ENCODE peak calls at places on chromosomes 4 and X, in four cellular contexts. Q is fibroblast of lung, O is GM06990, F is HS-5. S is an unnamed sample.

GRCh38 chrX:129534816-129535578 is 5.1 kb upstream of the OCRL start:
- DNase-seq in Q (no peak), O (no peak), F (no peak), S (no peak)

GRCh38 chrX:9586992-9587392 is 122.1 kb downstream of the TBL1X start:
- DNase-seq in Q (no peak), O (no peak), F (no peak), S (no peak)

GRCh38 chr4:24279492-24279891 is 304.9 kb downstream of the DHX15 start:
- DNase-seq in Q (no peak), O (no peak), F (no peak), S (no peak)

GRCh38 chr4:143026459-143027170 is 158.1 kb upstream of the USP38 start:
- DNase-seq in Q (peak; percentile 64), O (no peak), F (no peak), S (no peak)

GRCh38 chr4:6908397-6909112 is 1.1 kb upstream of the TBC1D14 start:
- DNase-seq in Q (no peak), O (no peak), F (no peak), S (no peak)

GRCh38 chrX:109624641-109625311 is at the start of gene KCNE5:
- DNase-seq in Q (no peak), O (no peak), F (no peak), S (no peak)

GRCh38 chr4:187499961-187500360 is 495.6 kb upstream of the ZFP42 start:
- DNase-seq in Q (no peak), O (no peak), F (no peak), S (no peak)

GRCh38 chr4:20506827-20507226 is 193.4 kb upstream of the PACRGL start:
- DNase-seq in Q (peak; percentile 98), O (no peak), F (peak; percentile 72), S (peak; percentile 25)

GRCh38 chrX:26918633-26919032 is 544.5 kb downstream of the PPP4R3C start:
- DNase-seq in Q (peak; percentile 14), O (no peak), F (no peak), S (peak; percentile 38)

GRCh38 chr4:41517747-41518146 is 20.2 kb upstream of the LIMCH1 start:
- DNase-seq in Q (no peak), O (no peak), F (no peak), S (no peak)

GRCh38 chr4:132982151-132982550 is 166.9 kb upstream of the PCDH10 start:
- DNase-seq in Q (no peak), O (no peak), F (no peak), S (no peak)

GRCh38 chr4:48778431-48779094 is 1.5 kb downstream of the FRYL start:
- DNase-seq in Q (peak; percentile 69), O (no peak), F (no peak), S (peak; percentile 24)

GRCh38 chr4:8293131-8293975 is 23.8 kb downstream of the HTRA3 start:
- DNase-seq in Q (no peak), O (no peak), F (no peak), S (no peak)

GRCh38 chr4:17065821-17066220 is 167.4 kb upstream of the LDB2 start:
- DNase-seq in Q (no peak), O (no peak), F (no peak), S (no peak)

GRCh38 chrX:44080083-44080482 is 106.9 kb upstream of the NDP start:
- DNase-seq in Q (no peak), O (no peak), F (no peak), S (no peak)

GRCh38 chr4:86626066-86626465 is 32.0 kb downstream of the PTPN13 start:
- DNase-seq in Q (no peak), O (no peak), F (no peak), S (no peak)

GRCh38 chr4:41537267-41537890 is 578 bp upstream of the LIMCH1 start:
- DNase-seq in Q (no peak), O (no peak), F (no peak), S (no peak)

GRCh38 chr4:77172336-77172735 is 15.3 kb downstream of the CCNG2 start:
- DNase-seq in Q (peak; percentile 80), O (no peak), F (peak; percentile 69), S (peak; percentile 80)

GRCh38 chr4:2793578-2793919 is 664 bp downstream of the SH3BP2 start:
- DNase-seq in Q (peak; percentile 53), O (peak; percentile 14), F (no peak), S (peak; percentile 48)